ENCODE peak calls at places on chromosomes 13 and 19, in ten cellular contexts. X is Ammon's horn; Y is colonic mucosa; W is pancreas; I is epithelial cell of esophagus; U is T-cell; O is non-pigmented ciliary epithelial cell; F is nephron progenitor cell; K is iris pigment epithelial cell; V is stimulated activated CD4-positive, alpha-beta T cell treated with anti-CD3 and anti-CD28 coated beads, Interleukin-1b, Interleukin-23, amount 100 ng/mL, for 1 hour. J is an unnamed sample.
A peak's percentile ranks its signal among the peaks of the same experiment; 100 is the strongest.

GRCh38 chr19:4375620-4376228 is 24.6 kb downstream of the SH3GL1 start:
- DNase-seq in F (no peak), X (peak; percentile 69), W (no peak), O (no peak), Y (no peak), K (peak; percentile 68), V (no peak), I (no peak), U (no peak), J (no peak)

GRCh38 chr19:49442793-49443365 is 1.6 kb upstream of the SLC17A7 start:
- DNase-seq in V (no peak), W (peak; percentile 96), K (peak; percentile 79), I (peak; percentile 95), U (no peak), O (peak; percentile 31), Y (peak; percentile 96), X (no peak), F (peak; percentile 99), J (peak; percentile 51)

GRCh38 chr19:33470040-33470330 is 51.6 kb downstream of the PEPD start:
- DNase-seq in F (no peak), W (no peak), I (no peak), Y (no peak), K (no peak), O (no peak), U (no peak), X (no peak), V (no peak), J (no peak)

GRCh38 chr19:49950590-49950948 is 10.4 kb downstream of the SIGLEC11 start:
- DNase-seq in O (no peak), Y (no peak), F (no peak), I (no peak), W (no peak), K (no peak), V (no peak), X (no peak), U (no peak), J (no peak)

GRCh38 chr19:7507884-7508283 is 8.0 kb upstream of the ZNF358 start:
- DNase-seq in Y (peak; percentile 87), I (peak; percentile 82), V (no peak), W (peak; percentile 59), F (peak; percentile 72), O (peak; percentile 55), U (no peak), K (peak; percentile 92), X (no peak), J (no peak)

GRCh38 chr13:110237895-110238294 is 69.1 kb downstream of the COL4A1 start:
- DNase-seq in F (no peak), X (no peak), O (no peak), K (no peak), Y (no peak), U (no peak), I (no peak), W (no peak), V (no peak), J (no peak)

GRCh38 chr13:23440821-23441608 is 7.5 kb upstream of the SACS start:
- DNase-seq in O (no peak), K (no peak), X (no peak), I (peak; percentile 56), W (no peak), Y (no peak), U (no peak), F (no peak), V (no peak), J (no peak)

GRCh38 chr13:82477436-82477835 is 1404.8 kb downstream of the SLITRK1 start:
- DNase-seq in F (no peak), K (peak; percentile 0), Y (no peak), X (no peak), I (no peak), O (no peak), U (no peak), W (no peak), V (no peak), J (no peak)

GRCh38 chr13:27112006-27112405 is 59.6 kb downstream of the USP12 start:
- DNase-seq in Y (no peak), I (no peak), W (no peak), U (no peak), F (no peak), X (no peak), K (no peak), V (no peak), O (no peak), J (no peak)

GRCh38 chr13:78875792-78876580 is 217.0 kb upstream of the OBI1 start:
- DNase-seq in V (no peak), U (no peak), I (no peak), K (no peak), O (no peak), F (no peak), Y (no peak), W (no peak), X (no peak), J (no peak)

GRCh38 chr19:4200940-4201542 is 18.6 kb downstream of the ANKRD24 start:
- DNase-seq in F (no peak), O (no peak), U (no peak), I (no peak), K (no peak), Y (no peak), X (no peak), W (no peak), V (no peak), J (no peak)

GRCh38 chr19:2053601-2054389 is 2.8 kb upstream of the MKNK2 start:
- DNase-seq in X (peak; percentile 53), K (peak; percentile 24), U (no peak), O (no peak), F (no peak), V (no peak), Y (peak; percentile 68), W (peak; percentile 86), I (no peak), J (no peak)

GRCh38 chr19:2345794-2346663 is 14.0 kb upstream of the TMPRSS9 start:
- DNase-seq in O (no peak), K (peak; percentile 30), W (peak; percentile 60), I (no peak), F (no peak), V (no peak), Y (peak; percentile 86), U (no peak), X (no peak), J (no peak)

GRCh38 chr13:72932250-72932649 is 126.6 kb upstream of the KLF5 start:
- DNase-seq in Y (no peak), X (no peak), O (no peak), I (peak; percentile 4), F (no peak), V (no peak), U (no peak), K (no peak), W (no peak), J (no peak)

GRCh38 chr13:41200126-41200525 is 5.8 kb upstream of the KBTBD7 start:
- DNase-seq in I (no peak), O (no peak), U (no peak), X (no peak), F (no peak), K (no peak), W (no peak), V (no peak), Y (no peak), J (no peak)

GRCh38 chr19:6632002-6632621 is 37.8 kb downstream of the TNFSF14 start:
- DNase-seq in O (peak; percentile 22), I (peak; percentile 77), K (peak; percentile 67), W (peak; percentile 67), V (peak; percentile 74), F (peak; percentile 74), X (peak; percentile 85), Y (peak; percentile 89), U (peak; percentile 56), J (peak; percentile 71)

GRCh38 chr13:32984857-32985626 is 31.2 kb upstream of the KL start:
- DNase-seq in U (no peak), I (peak; percentile 85), F (no peak), Y (no peak), O (no peak), X (no peak), K (peak; percentile 8), V (no peak), W (no peak), J (no peak)

GRCh38 chr13:73860501-73860900 is 273.7 kb downstream of the KLF12 start:
- DNase-seq in V (no peak), X (no peak), O (no peak), K (no peak), Y (no peak), I (no peak), U (no peak), W (no peak), F (no peak), J (no peak)

GRCh38 chr19:20259615-20260014 is 92.6 kb downstream of the ZNF486 start:
- DNase-seq in V (no peak), U (no peak), W (no peak), I (no peak), F (no peak), O (no peak), K (no peak), Y (no peak), X (no peak), J (no peak)

GRCh38 chr19:29145756-29146155 is 67.2 kb downstream of the UQCRFS1 start:
- DNase-seq in K (no peak), F (peak; percentile 61), O (no peak), Y (no peak), X (no peak), W (no peak), U (no peak), V (no peak), I (no peak), J (no peak)